ENCODE peak calls at places on chromosomes 16 and 17, in nine cellular contexts. One of them, this sample, is unnamed.

GRCh38 chr17:43332211-43332610 is 66.6 kb upstream of the ARL4D start:
- DNase-seq in NCI-H146: no peak
- DNase-seq in neuronal stem cell: no peak
- DNase-seq in HS-5: no peak
- DNase-seq in suprapubic skin: no peak
- DNase-seq in endothelial cell: no peak
- DNase-seq in activated gamma-delta T cell treated with Interleukin-2 at 50 U/mL for 16 hours: no peak
- DNase-seq in H7: no peak
- DNase-seq in NCI-H774: no peak
- DNase-seq in this sample: no peak

GRCh38 chr17:46935658-46936266 is 12.8 kb downstream of the GOSR2 start:
- DNase-seq in NCI-H146: no peak
- DNase-seq in neuronal stem cell: no peak
- DNase-seq in HS-5: no peak
- DNase-seq in suprapubic skin: no peak
- DNase-seq in endothelial cell: no peak
- DNase-seq in activated gamma-delta T cell treated with Interleukin-2 at 50 U/mL for 16 hours: no peak
- DNase-seq in H7: no peak
- DNase-seq in NCI-H774: no peak
- DNase-seq in this sample: no peak

GRCh38 chr16:70754874-70755600 is 45.9 kb downstream of the VAC14 start:
- DNase-seq in NCI-H146: no peak
- DNase-seq in neuronal stem cell: no peak
- DNase-seq in HS-5: no peak
- DNase-seq in suprapubic skin: no peak
- DNase-seq in endothelial cell: no peak
- DNase-seq in activated gamma-delta T cell treated with Interleukin-2 at 50 U/mL for 16 hours: no peak
- DNase-seq in H7: no peak
- DNase-seq in NCI-H774: no peak
- DNase-seq in this sample: no peak

GRCh38 chr16:47081113-47081512 is 62.6 kb downstream of the NETO2 start:
- DNase-seq in NCI-H146: no peak
- DNase-seq in neuronal stem cell: no peak
- DNase-seq in HS-5: no peak
- DNase-seq in suprapubic skin: no peak
- DNase-seq in endothelial cell: no peak
- DNase-seq in activated gamma-delta T cell treated with Interleukin-2 at 50 U/mL for 16 hours: no peak
- DNase-seq in H7: no peak
- DNase-seq in NCI-H774: no peak
- DNase-seq in this sample: no peak

GRCh38 chr16:85086347-85087291 is 25.7 kb downstream of the CIBAR2 start:
- DNase-seq in NCI-H146: peak; percentile 26
- DNase-seq in neuronal stem cell: no peak
- DNase-seq in HS-5: peak; percentile 13
- DNase-seq in suprapubic skin: no peak
- DNase-seq in endothelial cell: peak; percentile 65
- DNase-seq in activated gamma-delta T cell treated with Interleukin-2 at 50 U/mL for 16 hours: peak; percentile 74
- DNase-seq in H7: peak; percentile 95
- DNase-seq in NCI-H774: no peak
- DNase-seq in this sample: peak; percentile 47

GRCh38 chr16:63719926-63720325 is 1401.9 kb downstream of the CDH11 start:
- DNase-seq in NCI-H146: no peak
- DNase-seq in neuronal stem cell: no peak
- DNase-seq in HS-5: no peak
- DNase-seq in suprapubic skin: no peak
- DNase-seq in endothelial cell: no peak
- DNase-seq in activated gamma-delta T cell treated with Interleukin-2 at 50 U/mL for 16 hours: no peak
- DNase-seq in H7: no peak
- DNase-seq in NCI-H774: no peak
- DNase-seq in this sample: no peak

GRCh38 chr17:61048398-61049106 is 351.1 kb upstream of the TBX2 start:
- DNase-seq in NCI-H146: no peak
- DNase-seq in neuronal stem cell: no peak
- DNase-seq in HS-5: no peak
- DNase-seq in suprapubic skin: no peak
- DNase-seq in endothelial cell: no peak
- DNase-seq in activated gamma-delta T cell treated with Interleukin-2 at 50 U/mL for 16 hours: no peak
- DNase-seq in H7: no peak
- DNase-seq in NCI-H774: no peak
- DNase-seq in this sample: no peak

GRCh38 chr16:12484426-12484825 is 319.3 kb downstream of the CPPED1 start:
- DNase-seq in NCI-H146: no peak
- DNase-seq in neuronal stem cell: no peak
- DNase-seq in HS-5: no peak
- DNase-seq in suprapubic skin: no peak
- DNase-seq in endothelial cell: no peak
- DNase-seq in activated gamma-delta T cell treated with Interleukin-2 at 50 U/mL for 16 hours: no peak
- DNase-seq in H7: no peak
- DNase-seq in NCI-H774: no peak
- DNase-seq in this sample: no peak

GRCh38 chr17:81947189-81947588 is at the start of gene MYADML2:
- DNase-seq in NCI-H146: no peak
- DNase-seq in neuronal stem cell: no peak
- DNase-seq in HS-5: no peak
- DNase-seq in suprapubic skin: peak; percentile 35
- DNase-seq in endothelial cell: no peak
- DNase-seq in activated gamma-delta T cell treated with Interleukin-2 at 50 U/mL for 16 hours: no peak
- DNase-seq in H7: no peak
- DNase-seq in NCI-H774: no peak
- DNase-seq in this sample: no peak

GRCh38 chr17:4147751-4148310 is 4.8 kb downstream of the CYB5D2 start:
- DNase-seq in NCI-H146: no peak
- DNase-seq in neuronal stem cell: no peak
- DNase-seq in HS-5: no peak
- DNase-seq in suprapubic skin: no peak
- DNase-seq in endothelial cell: no peak
- DNase-seq in activated gamma-delta T cell treated with Interleukin-2 at 50 U/mL for 16 hours: no peak
- DNase-seq in H7: no peak
- DNase-seq in NCI-H774: no peak
- DNase-seq in this sample: no peak

GRCh38 chr16:67087291-67087690 is 22.4 kb upstream of the PHAF1 start:
- DNase-seq in NCI-H146: no peak
- DNase-seq in neuronal stem cell: no peak
- DNase-seq in HS-5: no peak
- DNase-seq in suprapubic skin: no peak
- DNase-seq in endothelial cell: no peak
- DNase-seq in activated gamma-delta T cell treated with Interleukin-2 at 50 U/mL for 16 hours: no peak
- DNase-seq in H7: no peak
- DNase-seq in NCI-H774: no peak
- DNase-seq in this sample: no peak

GRCh38 chr17:43994272-43995149 is 9.9 kb upstream of the NAGS start:
- DNase-seq in NCI-H146: peak; percentile 41
- DNase-seq in neuronal stem cell: no peak
- DNase-seq in HS-5: no peak
- DNase-seq in suprapubic skin: peak; percentile 77
- DNase-seq in endothelial cell: peak; percentile 78
- DNase-seq in activated gamma-delta T cell treated with Interleukin-2 at 50 U/mL for 16 hours: peak; percentile 56
- DNase-seq in H7: peak; percentile 91
- DNase-seq in NCI-H774: peak; percentile 17
- DNase-seq in this sample: no peak

GRCh38 chr16:11140466-11140865 is 115.5 kb downstream of the SOCS1 start:
- DNase-seq in NCI-H146: peak; percentile 91
- DNase-seq in neuronal stem cell: no peak
- DNase-seq in HS-5: no peak
- DNase-seq in suprapubic skin: no peak
- DNase-seq in endothelial cell: no peak
- DNase-seq in activated gamma-delta T cell treated with Interleukin-2 at 50 U/mL for 16 hours: no peak
- DNase-seq in H7: no peak
- DNase-seq in NCI-H774: no peak
- DNase-seq in this sample: no peak

GRCh38 chr16:53511403-53512280 is 8.6 kb upstream of the AKTIP start:
- DNase-seq in NCI-H146: peak; percentile 80
- DNase-seq in neuronal stem cell: no peak
- DNase-seq in HS-5: no peak
- DNase-seq in suprapubic skin: peak; percentile 57
- DNase-seq in endothelial cell: no peak
- DNase-seq in activated gamma-delta T cell treated with Interleukin-2 at 50 U/mL for 16 hours: no peak
- DNase-seq in H7: no peak
- DNase-seq in NCI-H774: peak; percentile 78
- DNase-seq in this sample: no peak